ENCODE peak calls at places on chromosomes 7 and 10, in seven cellular contexts. J, H, E, P, V, N and A are unnamed samples.

GRCh38 chr7:143492799-143493568 is 15.3 kb downstream of the TAS2R41 start:
- DNase-seq in H (no peak), E (no peak), P (no peak), J (no peak), V (no peak), N (peak), A (no peak)

GRCh38 chr7:55657654-55658053 is 85.4 kb upstream of the VOPP1 start:
- DNase-seq in H (no peak), J (no peak), N (no peak), P (no peak), E (no peak), V (no peak), A (no peak)

GRCh38 chr7:129845178-129845971 is 107.4 kb downstream of the UBE2H start:
- DNase-seq in H (no peak), V (no peak), P (no peak), E (no peak), J (no peak), N (no peak), A (peak)

GRCh38 chr7:127674361-127674760 is 22.4 kb downstream of the SND1 start:
- DNase-seq in H (no peak), V (no peak), J (no peak), E (no peak), N (no peak), P (no peak), A (no peak)

GRCh38 chr7:101879565-101879964 is 62.1 kb downstream of the CUX1 start:
- DNase-seq in P (no peak), V (no peak), J (no peak), N (no peak), H (no peak), E (peak), A (no peak)

GRCh38 chr7:24059775-24060174 is 224.2 kb upstream of the NPY start:
- DNase-seq in H (no peak), P (no peak), N (no peak), V (no peak), E (peak), J (no peak), A (no peak)

GRCh38 chr7:27200761-27201230 is 905 bp upstream of the HOXA13 start:
- DNase-seq in H (no peak), V (peak), E (no peak), N (no peak), P (no peak), J (no peak), A (no peak)

GRCh38 chr10:95237376-95238170 is 43.5 kb downstream of the ACSM6 start:
- DNase-seq in P (no peak), V (no peak), N (no peak), H (no peak), E (no peak), J (no peak), A (no peak)

GRCh38 chr7:65979583-65980477 is 2.2 kb downstream of the GUSB start:
- DNase-seq in V (peak), E (no peak), H (no peak), J (no peak), P (no peak), N (no peak), A (no peak)

GRCh38 chr7:24152907-24153513 is 131.0 kb upstream of the NPY start:
- DNase-seq in E (no peak), N (no peak), V (no peak), J (no peak), P (no peak), H (no peak), A (no peak)

GRCh38 chr10:124370426-124370825 is 48.3 kb downstream of the OAT start:
- DNase-seq in N (no peak), H (no peak), V (no peak), P (no peak), E (no peak), J (no peak), A (no peak)

GRCh38 chr7:88429382-88429781 is 122.7 kb upstream of the STEAP4 start:
- DNase-seq in V (no peak), J (no peak), N (peak), H (no peak), E (no peak), P (no peak), A (no peak)

GRCh38 chr10:43965033-43965917 is 316.6 kb upstream of the ZNF32 start:
- DNase-seq in N (peak), H (no peak), V (no peak), J (no peak), E (no peak), P (no peak), A (no peak)

GRCh38 chr7:27165655-27166474 is 528 bp upstream of the HOXA9 start:
- DNase-seq in P (peak), J (no peak), V (no peak), E (peak), H (peak), N (no peak), A (no peak)

GRCh38 chr7:40986351-40986873 is 716.5 kb downstream of the INHBA start:
- DNase-seq in N (no peak), J (no peak), P (no peak), E (no peak), V (no peak), H (no peak), A (no peak)

GRCh38 chr7:27976531-27976930 is 204.1 kb downstream of the JAZF1 start:
- DNase-seq in E (no peak), J (no peak), N (no peak), H (no peak), V (no peak), P (no peak), A (no peak)

GRCh38 chr7:33109758-33110238 is 594 bp upstream of the RP9 start:
- DNase-seq in H (no peak), V (no peak), N (no peak), E (no peak), J (no peak), P (no peak), A (no peak)

GRCh38 chr10:17580853-17581252 is 36.3 kb downstream of the HACD1 start:
- DNase-seq in J (no peak), N (peak), P (no peak), E (no peak), H (no peak), V (no peak), A (no peak)

GRCh38 chr10:110567201-110568054 is at the start of gene SMC3:
- DNase-seq in P (peak), N (peak), H (peak), E (peak), V (peak), J (peak), A (peak)
- TF ChIP-seq CTCF in P (no peak), N (no peak), H (no peak), E (no peak), V (no peak), J (no peak), A (peak)

GRCh38 chr7:48424731-48425130 is 253.5 kb downstream of the ABCA13 start:
- DNase-seq in P (no peak), E (no peak), H (no peak), N (no peak), J (no peak), V (no peak), A (no peak)
- TF ChIP-seq POLR2AphosphoS5 in P (no peak), E (no peak), H (no peak), N (no peak), J (no peak), V (no peak), A (no peak)

GRCh38 chr10:73168486-73168844 is 546 bp downstream of the FAM149B1 start:
- DNase-seq in N (no peak), J (no peak), P (no peak), H (no peak), E (no peak), V (no peak), A (no peak)

GRCh38 chr10:73163096-73163495 is 4.7 kb downstream of the ECD start:
- DNase-seq in N (no peak), V (no peak), H (no peak), P (no peak), J (no peak), E (no peak), A (no peak)

GRCh38 chr10:73169320-73169719 is 1.4 kb downstream of the FAM149B1 start:
- DNase-seq in H (no peak), V (no peak), E (no peak), P (no peak), N (no peak), J (no peak), A (no peak)

GRCh38 chr10:73166972-73167371 is 836 bp downstream of the ECD start:
- DNase-seq in H (no peak), P (no peak), N (no peak), V (no peak), J (no peak), E (no peak), A (no peak)

GRCh38 chr10:73167557-73168485 is at the start of the genes ECD and FAM149B1:
- DNase-seq in E (peak), V (peak), H (peak), J (peak), P (peak), N (peak), A (peak)
- TF ChIP-seq CTCF in E (peak), V (no peak), H (peak), J (no peak), P (peak), N (no peak), A (no peak)

DNA sequence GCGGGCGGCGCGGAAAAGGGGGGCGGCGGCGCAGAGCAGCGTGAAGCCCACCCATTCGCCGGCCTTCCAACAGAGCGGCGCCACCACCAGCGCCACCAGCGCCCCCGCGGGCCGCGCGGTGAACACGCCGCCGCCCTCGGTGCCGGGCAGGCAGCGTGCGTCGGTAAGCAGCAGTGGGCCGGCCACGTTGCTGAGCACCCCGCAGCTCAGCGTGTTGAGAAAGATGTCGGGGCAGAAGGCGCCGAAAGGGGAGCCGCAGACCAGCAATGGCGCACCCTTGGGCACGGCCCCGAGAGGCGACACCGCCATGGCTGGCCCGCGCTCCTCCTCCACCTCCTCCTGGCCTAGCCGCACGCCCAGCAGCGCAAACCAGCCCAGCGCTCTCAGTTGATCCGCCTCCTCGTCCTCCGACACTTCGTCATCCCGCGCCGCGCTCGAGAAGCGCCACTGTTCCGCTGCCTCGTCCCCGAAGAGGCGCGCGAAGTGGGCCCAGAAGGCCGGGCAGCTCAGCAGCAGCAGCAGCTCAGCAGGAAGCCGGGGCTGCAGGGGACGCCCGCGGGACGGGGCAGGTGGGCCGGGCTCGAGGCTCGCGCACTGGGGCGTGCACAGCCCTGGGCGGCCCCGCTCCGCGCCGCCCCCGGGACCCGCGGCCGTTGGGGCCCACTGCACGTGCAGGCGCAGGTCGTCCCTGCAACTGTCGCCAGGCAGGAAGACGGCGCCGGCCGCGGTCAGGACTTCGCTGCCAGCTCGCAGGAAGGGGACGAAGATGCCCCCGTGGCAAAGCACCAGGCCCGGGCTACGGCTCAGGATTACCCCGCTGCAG is 623 bp downstream of the TYSND1 start:
- DNase-seq in N (peak), P (peak), E (peak), V (peak), J (peak), H (peak), A (no peak)
- TF ChIP-seq POLR2AphosphoS5 in N (peak), P (peak), E (no peak), V (peak), J (peak), H (peak), A (no peak)

GRCh38 chr10:1372212-1372611 is 316.0 kb downstream of the WDR37 start:
- DNase-seq in V (no peak), J (no peak), P (no peak), N (no peak), E (no peak), H (no peak), A (no peak)
- TF ChIP-seq CTCF in V (no peak), J (no peak), P (no peak), N (no peak), E (no peak), H (no peak), A (no peak)

GRCh38 chr10:101693701-101694055 is 1.3 kb downstream of the FBXW4 start:
- DNase-seq in J (no peak), V (no peak), N (no peak), E (no peak), H (no peak), P (peak), A (no peak)

GRCh38 chr10:101694056-101694673 is 805 bp downstream of the FBXW4 start:
- DNase-seq in V (peak), N (peak), P (peak), J (peak), E (peak), H (peak), A (no peak)

GRCh38 chr10:101695404-101695732 is 398 bp upstream of the FBXW4 start:
- DNase-seq in V (no peak), E (no peak), P (no peak), N (peak), J (no peak), H (no peak), A (no peak)

GRCh38 chr10:101696632-101697031 is 1.7 kb upstream of the FBXW4 start:
- DNase-seq in V (no peak), H (no peak), J (no peak), E (no peak), N (no peak), P (no peak), A (no peak)

GRCh38 chr10:101694674-101695403 is at the start of gene FBXW4:
- DNase-seq in N (peak), H (peak), E (peak), V (peak), J (peak), P (peak), A (no peak)
- TF ChIP-seq POLR2AphosphoS5 in N (peak), H (no peak), E (peak), V (no peak), J (peak), P (no peak), A (no peak)